ENCODE peak calls at places on chromosome 1, in four cellular contexts. One of them, this sample, is unnamed.

GRCh38 chr1:155106862-155107261 is 20.8 kb upstream of the EFNA1 start:
- DNase-seq in testis: no peak
- DNase-seq in IMR-90: no peak
- DNase-seq in ovary: no peak
- DNase-seq in this sample: no peak

GRCh38 chr1:19096990-19097389 is 113.1 kb downstream of the UBR4 start:
- DNase-seq in ovary: no peak
- DNase-seq in IMR-90: no peak
- DNase-seq in testis: no peak
- DNase-seq in this sample: no peak

GRCh38 chr1:183019860-183020259 is 3.4 kb upstream of the LAMC1 start:
- DNase-seq in ovary: no peak
- DNase-seq in testis: no peak
- DNase-seq in IMR-90: peak; percentile 63
- DNase-seq in this sample: no peak

GRCh38 chr1:152110365-152110859 is 4.8 kb downstream of the TCHH start:
- DNase-seq in IMR-90: peak; percentile 44
- DNase-seq in testis: peak; percentile 40
- DNase-seq in ovary: no peak
- DNase-seq in this sample: no peak

GRCh38 chr1:228416217-228416971 is at the start of gene TRIM17:
- DNase-seq in testis: no peak
- DNase-seq in ovary: peak; percentile 58
- DNase-seq in IMR-90: no peak
- DNase-seq in this sample: peak; percentile 19

GRCh38 chr1:62208970-62209369 is 14.3 kb downstream of the L1TD1 start:
- DNase-seq in ovary: no peak
- DNase-seq in testis: no peak
- DNase-seq in IMR-90: no peak
- DNase-seq in this sample: no peak

GRCh38 chr1:73491641-73492040 is 706.3 kb downstream of the LRRIQ3 start:
- DNase-seq in testis: no peak
- DNase-seq in IMR-90: no peak
- DNase-seq in ovary: no peak
- DNase-seq in this sample: no peak

GRCh38 chr1:43991200-43991475 is 261 bp upstream of the CCDC24 start:
- DNase-seq in testis: no peak
- DNase-seq in IMR-90: no peak
- DNase-seq in ovary: no peak
- DNase-seq in this sample: no peak

GRCh38 chr1:7705048-7705907 is 65.8 kb upstream of the VAMP3 start:
- DNase-seq in ovary: peak; percentile 41
- DNase-seq in testis: peak; percentile 70
- DNase-seq in IMR-90: no peak
- DNase-seq in this sample: peak; percentile 14

GRCh38 chr1:224205438-224205840 is 22.4 kb downstream of the DEGS1 start:
- DNase-seq in testis: no peak
- DNase-seq in ovary: no peak
- DNase-seq in IMR-90: peak; percentile 91
- DNase-seq in this sample: peak; percentile 75

GRCh38 chr1:186202174-186202843 is 172.7 kb downstream of the TPR start:
- DNase-seq in testis: peak; percentile 30
- DNase-seq in IMR-90: no peak
- DNase-seq in ovary: no peak
- DNase-seq in this sample: no peak

GRCh38 chr1:156157506-156157905 is 4.1 kb downstream of the SEMA4A start:
- DNase-seq in IMR-90: no peak
- DNase-seq in testis: no peak
- DNase-seq in ovary: no peak
- DNase-seq in this sample: no peak

GRCh38 chr1:41918450-41919043 is at the start of gene HIVEP3:
- DNase-seq in testis: peak; percentile 42
- DNase-seq in IMR-90: no peak
- DNase-seq in ovary: peak; percentile 11
- DNase-seq in this sample: no peak

GRCh38 chr1:194813109-194813508 is 1626.7 kb upstream of the B3GALT2 start:
- DNase-seq in ovary: no peak
- DNase-seq in IMR-90: no peak
- DNase-seq in testis: no peak
- DNase-seq in this sample: no peak

GRCh38 chr1:40936878-40937484 is 42.5 kb upstream of the CTPS1 start:
- DNase-seq in testis: no peak
- DNase-seq in ovary: no peak
- DNase-seq in IMR-90: peak; percentile 86
- DNase-seq in this sample: no peak

GRCh38 chr1:13730751-13731482 is 30.9 kb downstream of the PRDM2 start:
- DNase-seq in IMR-90: peak; percentile 53
- DNase-seq in testis: peak; percentile 50
- DNase-seq in ovary: no peak
- DNase-seq in this sample: peak; percentile 8

GRCh38 chr1:210654176-210654786 is 325.6 kb downstream of the HHAT start:
- DNase-seq in ovary: no peak
- DNase-seq in IMR-90: no peak
- DNase-seq in testis: no peak
- DNase-seq in this sample: peak; percentile 32

GRCh38 chr1:176560681-176561080 is 97.7 kb downstream of the PAPPA2 start:
- DNase-seq in testis: no peak
- DNase-seq in IMR-90: no peak
- DNase-seq in ovary: no peak
- DNase-seq in this sample: no peak

GRCh38 chr1:168485048-168485447 is 58.7 kb downstream of the XCL2 start:
- DNase-seq in testis: peak; percentile 23
- DNase-seq in IMR-90: peak; percentile 44
- DNase-seq in ovary: peak; percentile 21
- DNase-seq in this sample: no peak

GRCh38 chr1:150563340-150564038 is 14.3 kb downstream of the ADAMTSL4 start:
- DNase-seq in ovary: peak; percentile 51
- DNase-seq in IMR-90: peak; percentile 43
- DNase-seq in testis: peak; percentile 84
- DNase-seq in this sample: peak; percentile 58

GRCh38 chr1:229862017-229862774 is 204.8 kb upstream of the GALNT2 start:
- DNase-seq in IMR-90: no peak
- DNase-seq in testis: peak; percentile 41
- DNase-seq in ovary: peak; percentile 59
- DNase-seq in this sample: no peak

GRCh38 chr1:102840741-102841140 is 267.6 kb downstream of the COL11A1 start:
- DNase-seq in testis: no peak
- DNase-seq in IMR-90: no peak
- DNase-seq in ovary: no peak
- DNase-seq in this sample: no peak

GRCh38 chr1:30652151-30652915 is 71.1 kb downstream of the MATN1 start:
- DNase-seq in ovary: no peak
- DNase-seq in testis: no peak
- DNase-seq in IMR-90: no peak
- DNase-seq in this sample: no peak

GRCh38 chr1:215807926-215808325 is 240.8 kb downstream of the KCTD3 start:
- DNase-seq in ovary: no peak
- DNase-seq in testis: no peak
- DNase-seq in IMR-90: peak; percentile 63
- DNase-seq in this sample: no peak

GRCh38 chr1:30911061-30911954 is 2.8 kb upstream of the SDC3 start:
- DNase-seq in ovary: peak; percentile 88
- DNase-seq in testis: peak; percentile 92
- DNase-seq in IMR-90: peak; percentile 78
- DNase-seq in this sample: peak; percentile 77

GRCh38 chr1:212609701-212610574 is 1.4 kb downstream of the ATF3 start:
- DNase-seq in IMR-90: no peak
- DNase-seq in testis: no peak
- DNase-seq in ovary: no peak
- DNase-seq in this sample: peak; percentile 83

GRCh38 chr1:223142795-223143759 is at the start of gene TLR5:
- DNase-seq in ovary: peak; percentile 94
- DNase-seq in testis: peak; percentile 93
- DNase-seq in IMR-90: peak; percentile 19
- DNase-seq in this sample: peak; percentile 87
- TF ChIP-seq POLR2A in ovary: peak; percentile 45
- TF ChIP-seq POLR2A in testis: no peak
- TF ChIP-seq POLR2A in IMR-90: no peak
- TF ChIP-seq POLR2A in this sample: no peak

DNA sequence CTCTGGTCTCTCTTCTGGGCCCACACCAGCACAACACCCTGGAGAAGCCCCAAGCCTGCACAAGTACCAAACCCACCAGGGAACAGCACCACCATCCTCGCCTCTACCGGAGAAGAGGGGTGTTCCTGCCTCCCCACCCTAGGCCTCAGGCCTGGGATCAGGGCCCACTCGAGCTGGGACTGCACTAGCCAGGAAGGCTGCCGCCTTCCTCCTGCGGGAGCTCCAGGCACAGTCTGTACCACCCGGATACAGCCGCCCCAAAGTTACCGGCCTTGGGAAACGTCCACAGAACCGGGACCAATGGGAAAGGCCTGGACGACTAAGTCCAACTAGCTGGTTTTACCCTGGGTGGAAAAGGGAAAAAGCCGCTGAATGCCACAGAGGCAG is 3.4 kb downstream of the TAL1 start:
- DNase-seq in ovary: no peak
- DNase-seq in testis: no peak
- DNase-seq in IMR-90: no peak
- DNase-seq in this sample: no peak
- TF ChIP-seq POLR2A in ovary: no peak
- TF ChIP-seq POLR2A in testis: no peak
- TF ChIP-seq POLR2A in IMR-90: no peak
- TF ChIP-seq POLR2A in this sample: no peak

GRCh38 chr1:112395832-112396667 is at the start of gene CTTNBP2NL:
- DNase-seq in ovary: peak; percentile 97
- DNase-seq in IMR-90: peak; percentile 93
- DNase-seq in testis: peak; percentile 99
- DNase-seq in this sample: peak; percentile 86
- TF ChIP-seq POLR2A in ovary: peak; percentile 65
- TF ChIP-seq POLR2A in IMR-90: peak; percentile 52
- TF ChIP-seq POLR2A in testis: no peak
- TF ChIP-seq POLR2A in this sample: no peak

GRCh38 chr1:234477373-234478151 is 1.4 kb downstream of the TARBP1 start:
- DNase-seq in ovary: no peak
- DNase-seq in IMR-90: no peak
- DNase-seq in testis: no peak
- DNase-seq in this sample: no peak

GRCh38 chr1:234479866-234480265 is 887 bp upstream of the TARBP1 start:
- DNase-seq in testis: no peak
- DNase-seq in ovary: no peak
- DNase-seq in IMR-90: no peak
- DNase-seq in this sample: no peak

GRCh38 chr1:234478481-234479309 is at the start of gene TARBP1:
- DNase-seq in ovary: peak; percentile 74
- DNase-seq in testis: peak; percentile 69
- DNase-seq in IMR-90: peak; percentile 78
- DNase-seq in this sample: peak; percentile 87

GRCh38 chr1:234479310-234479559 is 256 bp upstream of the TARBP1 start:
- DNase-seq in testis: no peak
- DNase-seq in IMR-90: no peak
- DNase-seq in ovary: no peak
- DNase-seq in this sample: no peak

DNA sequence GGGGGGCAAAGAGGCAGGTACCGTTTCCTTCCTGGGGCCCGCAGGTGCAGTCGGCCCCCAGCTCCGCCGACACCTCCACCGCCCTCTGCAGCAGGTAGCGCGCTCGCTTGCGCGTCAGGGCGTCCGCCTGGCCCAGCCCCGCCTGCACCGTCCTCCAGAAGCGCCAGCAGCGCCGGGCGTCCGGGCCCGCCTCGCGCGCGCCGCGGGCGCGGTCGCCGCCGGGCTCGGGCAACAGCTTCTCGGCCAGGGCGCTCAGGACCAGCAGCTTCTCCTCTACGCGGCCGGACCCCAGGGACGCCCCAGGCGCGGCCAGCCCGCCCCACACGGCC is 863 bp downstream of the TARBP1 start:
- DNase-seq in testis: peak; percentile 58
- DNase-seq in ovary: no peak
- DNase-seq in IMR-90: peak; percentile 28
- DNase-seq in this sample: peak; percentile 79
- TF ChIP-seq POLR2A in testis: no peak
- TF ChIP-seq POLR2A in ovary: no peak
- TF ChIP-seq POLR2A in IMR-90: no peak
- TF ChIP-seq POLR2A in this sample: peak; percentile 16

GRCh38 chr1:77975907-77976306 is 3.0 kb downstream of the FUBP1 start:
- DNase-seq in IMR-90: no peak
- DNase-seq in ovary: no peak
- DNase-seq in testis: no peak
- DNase-seq in this sample: peak; percentile 12

GRCh38 chr1:77977989-77978292 is 931 bp downstream of the FUBP1 start:
- DNase-seq in IMR-90: no peak
- DNase-seq in ovary: no peak
- DNase-seq in testis: no peak
- DNase-seq in this sample: no peak

GRCh38 chr1:77976433-77977076 is 2.3 kb downstream of the FUBP1 start:
- DNase-seq in testis: no peak
- DNase-seq in IMR-90: no peak
- DNase-seq in ovary: no peak
- DNase-seq in this sample: peak; percentile 31

GRCh38 chr1:77978969-77979838 is at the start of gene FUBP1:
- DNase-seq in testis: peak; percentile 98
- DNase-seq in IMR-90: peak; percentile 99
- DNase-seq in ovary: peak; percentile 95
- DNase-seq in this sample: peak; percentile 99

DNA sequence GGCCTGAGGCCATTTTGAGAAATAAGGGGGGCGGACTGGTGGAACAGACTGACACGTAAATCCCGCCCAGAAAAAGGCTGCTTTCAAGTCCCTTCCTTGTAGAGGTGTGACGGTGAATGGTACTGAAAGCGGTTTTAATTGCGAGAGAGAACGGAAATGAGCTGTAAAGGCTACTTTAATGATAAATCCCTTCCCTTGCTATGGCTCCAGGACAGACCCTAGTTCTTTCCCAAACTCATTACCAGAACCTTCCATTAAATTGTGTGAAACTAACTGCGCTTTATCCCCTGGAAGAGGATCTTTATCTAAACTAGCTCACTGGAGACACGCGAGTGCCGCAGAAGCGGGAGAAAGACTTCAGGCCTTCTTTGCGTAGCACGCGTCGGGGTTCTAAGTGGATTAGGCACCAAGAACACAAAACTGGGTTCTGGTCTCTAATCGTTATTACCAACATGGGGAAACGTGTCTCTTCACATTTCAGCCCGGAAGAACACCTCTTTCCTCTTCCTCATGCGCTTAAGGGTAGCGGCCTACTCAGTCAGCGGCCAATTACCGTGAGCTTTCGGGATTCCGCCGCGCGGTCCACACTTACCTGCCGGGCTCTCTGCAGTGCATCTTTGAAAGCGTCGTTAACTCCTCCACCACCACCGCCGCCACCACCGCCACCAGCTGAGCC is 441 bp downstream of the FUBP1 start:
- DNase-seq in testis: peak; percentile 87
- DNase-seq in IMR-90: peak; percentile 95
- DNase-seq in ovary: peak; percentile 47
- DNase-seq in this sample: peak; percentile 92
- TF ChIP-seq POLR2A in testis: no peak
- TF ChIP-seq POLR2A in IMR-90: peak; percentile 26
- TF ChIP-seq POLR2A in ovary: no peak
- TF ChIP-seq POLR2A in this sample: peak; percentile 64